ENCODE peak calls at places on chromosomes 1 and 21, in seven cellular contexts. O, L, K, Q, S, C and V are unnamed samples.

GRCh38 chr1:5621692-5622091 is 370.5 kb downstream of the NPHP4 start:
- DNase-seq in O (no peak), L (no peak), K (no peak), Q (no peak), S (no peak), C (no peak), V (no peak)

GRCh38 chr1:206738370-206739366 is 31.9 kb upstream of the IL19 start:
- DNase-seq in O (peak; percentile 82), L (no peak), K (peak; percentile 69), Q (no peak), S (no peak), C (no peak), V (no peak)

GRCh38 chr1:40625476-40626382 is 39.8 kb downstream of the RIMS3 start:
- DNase-seq in O (peak; percentile 51), L (no peak), K (peak; percentile 15), Q (no peak), S (no peak), C (no peak), V (no peak)

GRCh38 chr1:61743716-61744620 is 1.7 kb downstream of the PATJ start:
- DNase-seq in O (no peak), L (no peak), K (no peak), Q (no peak), S (no peak), C (peak; percentile 29), V (no peak)

GRCh38 chr21:42120056-42120903 is 49.2 kb downstream of the UMODL1 start:
- DNase-seq in O (peak; percentile 95), L (no peak), K (no peak), Q (no peak), S (no peak), C (no peak), V (no peak)

GRCh38 chr1:228341814-228342626 is 64.6 kb downstream of the TRIM11 start:
- DNase-seq in O (no peak), L (no peak), K (no peak), Q (no peak), S (no peak), C (no peak), V (no peak)

GRCh38 chr1:204407314-204407971 is 4.2 kb downstream of the PPP1R15B start:
- DNase-seq in O (no peak), L (no peak), K (no peak), Q (no peak), S (no peak), C (peak; percentile 1), V (no peak)

GRCh38 chr1:221715321-221716169 is 26.3 kb downstream of the DUSP10 start:
- DNase-seq in O (peak; percentile 55), L (no peak), K (peak; percentile 51), Q (no peak), S (no peak), C (peak; percentile 41), V (no peak)

GRCh38 chr1:208615356-208615755 is 371.2 kb upstream of the PLXNA2 start:
- DNase-seq in O (no peak), L (no peak), K (no peak), Q (no peak), S (no peak), C (no peak), V (no peak)

GRCh38 chr1:71919812-71920509 is 362.4 kb downstream of the NEGR1 start:
- DNase-seq in O (no peak), L (no peak), K (peak; percentile 9), Q (no peak), S (no peak), C (no peak), V (no peak)

GRCh38 chr1:112344754-112345423 is 51.1 kb upstream of the CTTNBP2NL start:
- DNase-seq in O (no peak), L (no peak), K (no peak), Q (no peak), S (no peak), C (no peak), V (peak; percentile 58)

GRCh38 chr1:227728059-227728891 is 6.8 kb downstream of the JMJD4 start:
- DNase-seq in O (peak; percentile 98), L (peak; percentile 83), K (peak; percentile 99), Q (no peak), S (peak; percentile 85), C (peak; percentile 89), V (peak; percentile 67)

GRCh38 chr1:58244872-58245271 is 301.7 kb downstream of the OMA1 start:
- DNase-seq in O (no peak), L (no peak), K (no peak), Q (no peak), S (peak; percentile 52), C (no peak), V (no peak)

GRCh38 chr1:40383488-40384412 is 10.2 kb downstream of the SMAP2 start:
- DNase-seq in O (peak; percentile 89), L (no peak), K (no peak), Q (no peak), S (no peak), C (no peak), V (no peak)

GRCh38 chr1:205991237-205991636 is 12.0 kb downstream of the RAB7B start:
- DNase-seq in O (no peak), L (no peak), K (no peak), Q (no peak), S (no peak), C (no peak), V (no peak)

DNA sequence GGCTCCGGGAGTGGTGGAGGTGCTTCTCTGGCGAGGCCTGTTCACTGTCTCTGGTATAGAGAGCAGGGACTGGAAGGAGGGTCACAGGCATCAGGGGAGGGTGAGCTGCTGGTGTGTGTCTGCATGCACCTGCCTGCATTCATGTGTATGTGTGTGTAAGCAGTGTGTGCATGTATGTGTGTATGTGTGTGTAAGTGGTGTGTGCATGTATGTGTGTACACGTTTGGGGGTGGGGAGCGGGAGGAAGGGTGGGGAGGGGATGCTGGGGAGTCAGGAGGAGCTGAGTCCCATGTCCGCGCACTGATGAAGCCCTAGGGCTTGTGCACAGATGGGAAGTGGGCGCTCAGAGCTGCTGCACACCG is 49.0 kb downstream of the ARHGEF16 start:
- DNase-seq in O (no peak), L (no peak), K (no peak), Q (no peak), S (no peak), C (no peak), V (no peak)
- H3K36me3 ChIP-seq in O (no peaks in the 10 kb centered on the region), L (no peaks in the 10 kb centered on the region), K (no peaks in the 10 kb centered on the region), Q (no peaks in the 10 kb centered on the region), S (no peaks in the 10 kb centered on the region), C (no peaks in the 10 kb centered on the region), V (peaks cover 4% of the 10 kb centered on the region)

DNA sequence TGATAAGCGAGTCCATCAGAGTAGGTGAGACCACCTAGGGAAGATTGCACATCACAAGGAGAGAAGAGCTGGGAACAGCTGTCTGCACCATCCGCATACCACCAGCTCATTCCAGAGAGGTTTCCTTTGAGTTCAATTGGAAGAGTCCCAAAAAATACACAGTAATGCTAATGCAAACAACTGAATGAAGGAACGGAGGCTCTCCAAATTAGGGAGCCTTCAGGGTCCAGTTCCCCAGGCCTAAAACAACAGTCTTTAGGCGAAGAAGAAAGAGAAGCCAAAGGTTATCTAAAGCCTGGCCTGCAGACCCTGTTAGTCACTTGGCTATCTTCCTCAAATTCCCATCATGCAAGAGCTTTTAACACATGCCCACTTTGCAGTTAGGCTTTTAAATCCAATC is 246.4 kb downstream of the PBX1 start:
- DNase-seq in O (no peak), L (no peak), K (no peak), Q (no peak), S (no peak), C (no peak), V (no peak)
- H3K36me3 ChIP-seq in O (no peaks in the 10 kb centered on the region), L (peaks cover 54% of the 10 kb centered on the region), K (peaks cover 3% of the 10 kb centered on the region), Q (peaks cover 12% of the 10 kb centered on the region), S (peaks cover 48% of the 10 kb centered on the region), C (no peaks in the 10 kb centered on the region), V (no peaks in the 10 kb centered on the region)

GRCh38 chr21:46212721-46213484 is 15.7 kb downstream of the LSS start:
- DNase-seq in O (no peak), L (no peak), K (no peak), Q (no peak), S (no peak), C (no peak), V (no peak)
- H3K36me3 ChIP-seq in O (no peaks in the 10 kb centered on the region), L (peaks cover 72% of the 10 kb centered on the region), K (peaks cover 10% of the 10 kb centered on the region), Q (peaks cover 58% of the 10 kb centered on the region), S (peaks cover 18% of the 10 kb centered on the region), C (no peaks in the 10 kb centered on the region), V (no peaks in the 10 kb centered on the region)

DNA sequence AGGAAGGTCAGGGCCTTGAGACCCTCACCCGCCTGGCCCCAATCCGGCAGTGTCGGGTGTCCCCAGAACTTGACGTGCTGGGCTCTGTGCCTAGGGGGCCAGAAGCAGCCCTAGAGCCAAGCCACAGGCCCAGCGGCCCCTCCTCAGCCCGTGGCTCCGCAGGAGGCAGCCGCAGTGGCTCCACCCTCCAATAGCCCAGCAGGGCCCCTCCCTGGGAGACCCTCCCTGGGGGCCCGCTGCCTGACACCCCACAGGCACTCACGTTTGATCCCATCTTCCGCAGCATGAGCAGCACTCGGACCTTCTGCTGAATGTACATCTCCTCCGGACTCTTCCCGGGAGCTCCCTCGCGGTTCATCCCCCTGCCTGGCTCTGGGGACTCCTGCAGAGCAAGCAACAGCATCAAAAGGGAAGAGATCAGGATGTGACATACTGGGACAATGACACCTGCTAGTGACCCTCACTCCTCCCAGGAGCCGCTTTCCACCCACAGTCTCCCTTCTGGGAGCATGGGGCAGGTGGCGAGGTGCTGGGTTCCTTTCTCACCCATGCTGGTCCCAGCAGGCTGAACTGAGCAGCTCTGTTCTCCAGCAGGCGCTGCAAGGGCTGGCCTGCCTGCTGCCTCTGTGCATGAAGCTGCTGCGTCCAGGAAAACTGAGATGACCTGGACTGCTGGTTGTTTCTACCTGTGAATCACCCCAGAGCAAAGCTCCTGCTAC is 38.2 kb downstream of the CTNNBIP1 start:
- DNase-seq in O (no peak), L (no peak), K (no peak), Q (no peak), S (no peak), C (no peak), V (no peak)
- H3K36me3 ChIP-seq in O (no peaks in the 10 kb centered on the region), L (peaks cover 45% of the 10 kb centered on the region), K (peaks cover 3% of the 10 kb centered on the region), Q (peaks cover 28% of the 10 kb centered on the region), S (peaks cover 4% of the 10 kb centered on the region), C (no peaks in the 10 kb centered on the region), V (no peaks in the 10 kb centered on the region)